ENCODE peak calls at places on chromosome 16, in seven cellular contexts. L is cardiac muscle cell; M is psoas muscle; B is lung; Z is heart left ventricle; T is CD8-positive, alpha-beta T cell; W is ovary. Y is an unnamed sample. For H3K36me3, the result is how much of the 10 kb centered on the place peaks cover.

GRCh38 chr16:12157510-12158093 is 181.1 kb downstream of the SNX29 start:
- DNase-seq in L (no peak), M (no peak), B (no peak), Z (no peak), T (no peak), W (no peak), Y (no peak)

GRCh38 chr16:5025171-5025632 is 8.5 kb downstream of the NAGPA start:
- DNase-seq in L (peak), M (no peak), B (no peak), Z (no peak), T (no peak), W (peak), Y (peak)

GRCh38 chr16:84574191-84574590 is 43.7 kb downstream of the COTL1 start:
- DNase-seq in L (no peak), M (peak), B (no peak), Z (no peak), T (no peak), W (no peak), Y (no peak)

GRCh38 chr16:53052519-53053501 is at the start of gene CHD9NB:
- DNase-seq in L (no peak), M (no peak), B (peak), Z (peak), T (no peak), W (no peak), Y (no peak)

GRCh38 chr16:1428511-1428910 is 2.4 kb upstream of the PERCC1 start:
- DNase-seq in L (no peak), M (peak), B (no peak), Z (no peak), T (peak), W (no peak), Y (no peak)

GRCh38 chr16:88074041-88074440 is 122.8 kb downstream of the BANP start:
- DNase-seq in L (no peak), M (peak), B (no peak), Z (no peak), T (no peak), W (no peak), Y (no peak)

GRCh38 chr16:65024649-65025243 is 97.1 kb downstream of the CDH11 start:
- DNase-seq in L (no peak), M (no peak), B (no peak), Z (no peak), T (no peak), W (no peak), Y (no peak)

GRCh38 chr16:3012828-3013420 is at the start of gene CLDN9:
- DNase-seq in L (peak), M (no peak), B (peak), Z (no peak), T (no peak), W (no peak), Y (peak)

GRCh38 chr16:67179421-67180080 is 4.2 kb downstream of the MATCAP1 start:
- DNase-seq in L (no peak), M (no peak), B (no peak), Z (no peak), T (no peak), W (peak), Y (no peak)

GRCh38 chr16:12083625-12084024 is 107.1 kb downstream of the SNX29 start:
- DNase-seq in L (no peak), M (no peak), B (no peak), Z (no peak), T (no peak), W (no peak), Y (no peak)

GRCh38 chr16:57447142-57447962 is at the start of the genes CIAPIN1 and COQ9:
- DNase-seq in L (peak), M (peak), B (peak), Z (peak), T (peak), W (peak), Y (peak)

GRCh38 chr16:2904100-2904921 is 7.4 kb upstream of the FLYWCH1 start:
- DNase-seq in L (peak), M (peak), B (peak), Z (peak), T (peak), W (peak), Y (peak)

GRCh38 chr16:64412578-64413280 is 709.1 kb downstream of the CDH11 start:
- DNase-seq in L (no peak), M (no peak), B (no peak), Z (peak), T (no peak), W (no peak), Y (no peak)

GRCh38 chr16:23030001-23030400 is 119.3 kb downstream of the USP31 start:
- DNase-seq in L (no peak), M (no peak), B (no peak), Z (no peak), T (no peak), W (no peak), Y (no peak)

GRCh38 chr16:29198731-29199521 is 207.6 kb downstream of the NPIPB11 start:
- DNase-seq in L (no peak), M (no peak), B (no peak), Z (no peak), T (no peak), W (peak), Y (no peak)
- TF ChIP-seq CTCF in L (no peak), M (no peak), B (no peak), Z (no peak), T (no peak), W (no peak), Y (no peak)

GRCh38 chr16:70747703-70748631 is 53.0 kb downstream of the VAC14 start:
- DNase-seq in L (no peak), M (no peak), B (peak), Z (no peak), T (no peak), W (no peak), Y (peak)
- H3K36me3 ChIP-seq in L (under half), M (under half), B (under half), Z (under half), T (under half), W (under half), Y (under half)

GRCh38 chr16:49834496-49835009 is 21.4 kb downstream of the ZNF423 start:
- DNase-seq in L (peak), M (peak), B (no peak), Z (peak), T (no peak), W (peak), Y (no peak)
- H3K27ac ChIP-seq in L (no peak), M (peak), B (peak), Z (peak), T (no peak), W (peak), Y (no peak)

DNA sequence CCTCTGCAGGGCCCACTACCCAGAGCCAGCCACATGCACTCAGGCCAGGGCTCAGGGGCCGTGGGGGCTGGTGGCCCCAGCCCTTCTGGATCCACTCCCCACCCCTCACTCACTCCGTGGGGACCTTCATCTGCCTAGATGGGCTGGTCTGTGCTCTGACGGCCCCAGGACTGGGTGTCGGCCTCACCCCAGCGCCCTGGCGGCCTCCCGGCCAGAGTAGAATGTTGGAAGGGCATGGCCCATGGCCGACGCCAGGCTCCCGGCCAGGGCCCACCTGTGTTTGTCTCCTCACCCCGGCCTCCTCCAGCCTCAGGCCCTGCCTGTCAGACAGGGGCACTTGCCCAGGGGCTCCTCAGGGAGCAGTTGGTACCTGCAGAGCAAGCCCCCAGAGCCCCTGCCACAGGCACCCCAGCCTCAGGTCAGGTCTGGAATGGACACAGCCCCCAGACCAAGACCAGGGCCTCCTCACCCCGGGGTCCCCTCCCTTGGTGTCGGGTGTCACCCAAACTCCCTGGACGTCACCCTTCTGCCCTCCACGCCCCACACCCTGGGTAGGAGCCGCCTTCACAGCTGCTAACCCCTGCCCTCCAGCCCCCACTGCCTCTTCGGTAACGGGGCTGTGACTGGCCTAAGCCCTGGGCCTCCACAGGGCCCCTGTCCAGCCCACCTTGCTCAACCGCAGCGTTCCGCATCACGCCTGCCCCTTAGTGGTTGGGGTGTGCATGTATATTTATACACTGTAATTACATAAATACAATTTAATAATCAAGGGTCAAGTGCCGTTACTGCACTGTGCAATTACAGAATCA is 3.0 kb upstream of the CDH15 start:
- DNase-seq in L (no peak), M (peak), B (no peak), Z (no peak), T (no peak), W (no peak), Y (no peak)
- TF ChIP-seq CTCF in L (no peak), M (no peak), B (no peak), Z (no peak), T (no peak), W (no peak), Y (no peak)

GRCh38 chr16:85579883-85580607 is 33.1 kb upstream of the GSE1 start:
- DNase-seq in L (no peak), M (no peak), B (no peak), Z (no peak), T (no peak), W (no peak), Y (no peak)

GRCh38 chr16:85577899-85578598 is 35.1 kb upstream of the GSE1 start:
- DNase-seq in L (no peak), M (no peak), B (no peak), Z (no peak), T (no peak), W (no peak), Y (no peak)

GRCh38 chr16:85576944-85577343 is 36.2 kb upstream of the GSE1 start:
- DNase-seq in L (no peak), M (no peak), B (no peak), Z (no peak), T (no peak), W (no peak), Y (no peak)

GRCh38 chr16:85579199-85579598 is 33.9 kb upstream of the GSE1 start:
- DNase-seq in L (no peak), M (no peak), B (no peak), Z (no peak), T (no peak), W (no peak), Y (no peak)

DNA sequence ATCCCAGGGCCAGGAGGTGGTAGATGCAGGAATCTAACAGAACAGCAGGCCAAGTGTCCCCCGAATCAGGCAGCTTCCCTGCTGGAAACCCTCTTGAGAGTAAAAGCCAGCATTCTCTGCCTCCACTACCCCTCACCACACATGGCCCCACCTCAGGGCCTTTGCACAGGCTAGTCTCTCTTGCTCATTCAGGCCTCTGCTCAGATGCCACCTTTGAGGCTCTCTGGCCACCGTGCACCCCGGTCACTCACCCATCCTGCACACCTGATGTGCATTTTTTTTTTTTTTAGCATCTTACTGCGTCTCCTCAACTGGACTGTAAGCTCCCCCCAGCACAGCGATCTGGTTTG is 34.5 kb upstream of the GSE1 start:
- DNase-seq in L (no peak), M (no peak), B (no peak), Z (no peak), T (no peak), W (no peak), Y (no peak)
- H3K36me3 ChIP-seq in L (under half), M (under half), B (under half), Z (under half), T (under half), W (under half), Y (under half)

GRCh38 chr16:10600792-10601443 is 20.5 kb upstream of the EMP2 start:
- DNase-seq in L (no peak), M (no peak), B (no peak), Z (peak), T (no peak), W (no peak), Y (no peak)
- H3K27ac ChIP-seq in L (peak), M (no peak), B (peak), Z (peak), T (no peak), W (no peak), Y (no peak)

DNA sequence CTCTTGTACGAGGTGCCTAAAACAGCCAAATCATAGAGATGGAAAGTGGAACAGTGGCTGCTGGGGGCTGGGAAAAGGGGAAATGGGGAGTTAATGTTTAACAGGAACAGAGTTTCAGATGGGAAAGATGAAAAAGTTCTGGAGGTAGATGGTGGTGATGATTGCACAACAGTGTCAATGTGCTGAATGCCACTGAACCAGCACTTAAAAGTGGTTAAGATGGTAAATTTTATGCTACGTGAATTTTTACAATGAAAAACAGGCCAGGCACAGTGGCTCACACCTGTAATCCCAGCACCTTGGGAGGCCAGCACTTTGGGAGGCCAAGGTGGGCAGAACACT is 130.4 kb downstream of the C16orf78 start:
- DNase-seq in L (no peak), M (no peak), B (no peak), Z (no peak), T (no peak), W (no peak), Y (no peak)
- TF ChIP-seq CTCF in L (no peak), M (no peak), B (no peak), Z (no peak), T (no peak), W (no peak), Y (no peak)